ENCODE peak calls at places on chromosomes 2 and 18, in six cellular contexts. H is head of caudate nucleus; D is activated naive CD4-positive, alpha-beta T cell treated with anti-CD3 and anti-CD28 coated beads, Interleukin-2, amount 50 U/mL, for 16 hours; A is choroid plexus epithelial cell; P is stimulated activated CD4-positive, alpha-beta T cell treated with anti-CD3 and anti-CD28 coated beads, Interleukin-12 subunit alpha, Interleukin-12 subunit beta, amount 100 ng/mL, for 48 hours; M is NCI-H345. N is an unnamed sample.

GRCh38 chr2:168565112-168565511 is 109.0 kb downstream of the CERS6 start:
- DNase-seq in H (no peak), D (peak), A (peak), P (no peak), M (no peak), N (peak)

GRCh38 chr2:164606557-164606956 is 14.7 kb downstream of the GRB14 start:
- DNase-seq in H (no peak), D (no peak), A (peak), P (no peak), M (no peak), N (peak)

GRCh38 chr2:46098606-46099005 is 198.6 kb upstream of the EPAS1 start:
- DNase-seq in H (no peak), D (no peak), A (peak), P (peak), M (no peak), N (peak)

GRCh38 chr2:172709566-172710291 is 25.9 kb upstream of the RAPGEF4 start:
- DNase-seq in H (no peak), D (no peak), A (no peak), P (no peak), M (no peak), N (no peak)

GRCh38 chr2:202113571-202114142 is 40.6 kb downstream of the KIAA2012 start:
- DNase-seq in H (no peak), D (no peak), A (no peak), P (no peak), M (peak), N (peak)

GRCh38 chr2:52416340-52416739 is 1351.3 kb upstream of the CHAC2 start:
- DNase-seq in H (no peak), D (no peak), A (peak), P (no peak), M (no peak), N (no peak)

GRCh38 chr2:62461707-62462106 is 44.3 kb downstream of the TMEM17 start:
- DNase-seq in H (peak), D (no peak), A (no peak), P (no peak), M (no peak), N (peak)

GRCh38 chr2:1633092-1633721 is 111.1 kb downstream of the PXDN start:
- DNase-seq in H (no peak), D (no peak), A (no peak), P (no peak), M (peak), N (no peak)

GRCh38 chr18:13290856-13291271 is 72.3 kb downstream of the LDLRAD4 start:
- DNase-seq in H (no peak), D (no peak), A (no peak), P (no peak), M (no peak), N (no peak)

GRCh38 chr2:134460583-134460998 is 206.7 kb downstream of the MGAT5 start:
- DNase-seq in H (peak), D (peak), A (peak), P (no peak), M (peak), N (peak)

GRCh38 chr2:200747668-200748618 is 63.8 kb upstream of the BZW1 start:
- DNase-seq in H (no peak), D (no peak), A (peak), P (no peak), M (no peak), N (no peak)

GRCh38 chr2:120059483-120059882 is 46.6 kb downstream of the EPB41L5 start:
- DNase-seq in H (no peak), D (no peak), A (no peak), P (no peak), M (no peak), N (no peak)

GRCh38 chr2:64979744-64980143 is 9.5 kb upstream of the SLC1A4 start:
- DNase-seq in H (no peak), D (no peak), A (no peak), P (no peak), M (no peak), N (no peak)

GRCh38 chr2:239260546-239261327 is 140.1 kb downstream of the HDAC4 start:
- DNase-seq in H (no peak), D (no peak), A (no peak), P (no peak), M (no peak), N (no peak)

GRCh38 chr18:45291616-45292612 is 323.4 kb upstream of the SLC14A2 start:
- DNase-seq in H (peak), D (no peak), A (peak), P (no peak), M (no peak), N (no peak)

GRCh38 chr2:25076749-25077148 is 34.9 kb downstream of the EFR3B start:
- DNase-seq in H (no peak), D (no peak), A (no peak), P (no peak), M (no peak), N (peak)

GRCh38 chr2:56224316-56224715 is 40.5 kb downstream of the CCDC85A start:
- DNase-seq in H (no peak), D (no peak), A (no peak), P (no peak), M (no peak), N (no peak)

GRCh38 chr2:132544045-132544630 is 125.9 kb downstream of the LYPD1 start:
- DNase-seq in H (no peak), D (no peak), A (no peak), P (no peak), M (no peak), N (no peak)

GRCh38 chr2:172420096-172420671 is 7.2 kb upstream of the ITGA6 start:
- DNase-seq in H (no peak), D (no peak), A (no peak), P (no peak), M (no peak), N (no peak)

N was measured in GM03348.